ENCODE peak calls at places on chromosome 1, in seven cellular contexts. O, P, F, W, L, R and E are unnamed samples. For H3K4me1 and H3K36me3, the result is how much of the 10 kb centered on the place peaks cover.

GRCh38 chr1:177568702-177569101 is 397.9 kb downstream of the BRINP2 start:
- DNase-seq in O (no peak), P (no peak), F (no peak), W (no peak), L (no peak), R (no peak), E (no peak)

GRCh38 chr1:24201941-24202440 is 14.9 kb upstream of the IFNLR1 start:
- DNase-seq in O (peak), P (peak), F (peak), W (peak), L (peak), R (peak), E (peak)

GRCh38 chr1:11478571-11479374 is at the start of gene DISP3:
- DNase-seq in O (peak), P (peak), F (peak), W (peak), L (peak), R (peak), E (peak)

GRCh38 chr1:222794656-222795474 is 20.0 kb upstream of the DISP1 start:
- DNase-seq in O (no peak), P (no peak), F (no peak), W (peak), L (no peak), R (peak), E (no peak)

GRCh38 chr1:172473302-172473701 is 29.4 kb upstream of the PIGC start:
- DNase-seq in O (no peak), P (no peak), F (no peak), W (no peak), L (no peak), R (no peak), E (no peak)

GRCh38 chr1:18149113-18149641 is 41.6 kb downstream of the IGSF21 start:
- DNase-seq in O (no peak), P (no peak), F (no peak), W (no peak), L (peak), R (peak), E (no peak)

GRCh38 chr1:3717041-3717714 is 35.1 kb upstream of the CCDC27 start:
- DNase-seq in O (no peak), P (no peak), F (no peak), W (no peak), L (no peak), R (no peak), E (no peak)

GRCh38 chr1:212132040-212132439 is 96.5 kb downstream of the DTL start:
- DNase-seq in O (no peak), P (no peak), F (no peak), W (no peak), L (no peak), R (no peak), E (no peak)

GRCh38 chr1:170556910-170557309 is 24.9 kb downstream of the GORAB start:
- DNase-seq in O (no peak), P (no peak), F (no peak), W (no peak), L (no peak), R (no peak), E (no peak)

GRCh38 chr1:143497374-143497747 is 474.4 kb downstream of the FAM72C start:
- DNase-seq in O (peak), P (no peak), F (no peak), W (peak), L (no peak), R (no peak), E (peak)

GRCh38 chr1:152906023-152906565 is 2.3 kb upstream of the IVL start:
- DNase-seq in O (no peak), P (peak), F (no peak), W (no peak), L (no peak), R (peak), E (peak)

DNA sequence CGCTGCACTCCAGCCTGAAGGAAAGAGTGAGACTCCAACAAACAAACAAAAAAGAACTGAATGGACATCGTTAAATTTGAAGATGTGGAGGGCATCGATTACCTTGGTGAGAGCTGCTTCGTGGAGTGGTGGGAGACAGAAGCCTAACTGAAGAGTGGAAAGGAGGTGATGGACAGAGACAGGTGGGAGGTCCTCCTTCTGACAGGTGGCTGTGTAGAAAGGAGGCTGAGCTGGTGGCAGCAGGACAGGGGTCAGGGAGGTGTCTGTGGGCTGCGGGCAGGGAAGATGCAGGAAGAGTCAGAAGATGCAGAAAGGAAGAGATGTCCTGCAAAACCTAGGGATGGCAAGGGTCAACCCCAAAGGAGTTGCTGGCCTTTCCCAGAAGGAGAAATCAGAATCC is 30.5 kb downstream of the C1orf216 start:
- DNase-seq in O (no peak), P (no peak), F (no peak), W (no peak), L (no peak), R (no peak), E (no peak)
- H3K4me1 ChIP-seq in O (under half), P (under half), F (under half), W (under half), L (under half), R (under half), E (under half)

GRCh38 chr1:41488599-41488905 is 4.1 kb upstream of the EDN2 start:
- DNase-seq in O (no peak), P (no peak), F (no peak), W (no peak), L (no peak), R (no peak), E (no peak)

GRCh38 chr1:41486053-41486891 is 1.8 kb upstream of the EDN2 start:
- DNase-seq in O (peak), P (no peak), F (peak), W (peak), L (no peak), R (no peak), E (no peak)

GRCh38 chr1:41485605-41486004 is 1.1 kb upstream of the EDN2 start:
- DNase-seq in O (peak), P (no peak), F (peak), W (peak), L (no peak), R (peak), E (peak)

GRCh38 chr1:41487729-41488598 is 3.5 kb upstream of the EDN2 start:
- DNase-seq in O (peak), P (no peak), F (peak), W (no peak), L (no peak), R (no peak), E (peak)

DNA sequence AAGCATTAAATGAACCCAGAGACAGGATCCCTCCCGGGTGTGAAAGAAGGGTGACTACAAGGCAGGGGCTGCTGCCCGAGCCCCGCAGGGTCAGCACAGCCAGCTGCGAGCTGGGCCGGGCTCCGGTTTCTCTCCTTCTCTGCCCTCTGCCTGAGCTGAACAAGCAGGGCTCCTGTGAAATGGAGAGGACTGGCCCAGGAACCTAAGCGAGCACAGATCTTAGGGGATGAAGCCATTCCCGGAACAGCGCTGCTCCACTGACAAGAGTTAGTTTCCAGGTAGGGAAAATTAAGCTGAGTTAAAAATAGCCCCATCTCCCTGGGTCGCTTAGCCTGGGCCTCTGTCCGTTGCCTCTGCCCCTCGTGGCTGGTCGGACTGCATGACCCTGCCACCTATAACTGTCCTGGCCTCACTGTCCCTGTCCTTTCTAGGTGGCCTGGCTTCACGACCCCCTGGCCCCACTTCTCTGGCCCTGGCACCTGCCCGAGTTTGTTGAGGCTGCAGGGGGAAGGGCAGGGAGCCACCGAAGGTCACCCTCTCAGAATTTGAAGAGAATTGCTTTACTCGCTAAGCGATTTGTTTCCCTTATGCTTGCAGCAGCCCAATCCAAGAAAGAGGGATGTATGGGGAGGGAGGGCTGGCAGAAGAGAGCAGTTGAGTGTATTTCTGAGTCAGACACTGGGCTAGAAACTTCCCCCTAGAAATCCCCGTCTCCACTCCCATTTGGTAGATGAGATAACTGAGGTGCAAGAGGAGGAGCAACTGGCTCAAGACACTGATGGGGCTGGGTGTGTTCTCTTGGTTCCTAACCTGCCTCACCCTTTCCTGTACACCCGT is 2.6 kb upstream of the EDN2 start:
- DNase-seq in O (peak), P (no peak), F (peak), W (no peak), L (no peak), R (no peak), E (peak)
- H3K4me3 ChIP-seq in O (no peak), P (no peak), F (no peak), W (no peak), L (no peak), R (no peak), E (peak)

GRCh38 chr1:228226956-228227791 is 19.3 kb downstream of the OBSCN start:
- DNase-seq in O (peak), P (no peak), F (peak), W (peak), L (no peak), R (peak), E (no peak)

GRCh38 chr1:228231192-228231591 is 23.3 kb downstream of the OBSCN start:
- DNase-seq in O (no peak), P (no peak), F (no peak), W (no peak), L (no peak), R (no peak), E (no peak)

GRCh38 chr1:228225740-228226139 is 17.9 kb downstream of the OBSCN start:
- DNase-seq in O (no peak), P (no peak), F (no peak), W (no peak), L (no peak), R (no peak), E (no peak)

GRCh38 chr1:228226141-228226874 is 18.5 kb downstream of the OBSCN start:
- DNase-seq in O (no peak), P (no peak), F (no peak), W (no peak), L (no peak), R (no peak), E (no peak)

GRCh38 chr1:228228601-228229074 is 20.8 kb downstream of the OBSCN start:
- DNase-seq in O (no peak), P (no peak), F (no peak), W (no peak), L (no peak), R (peak), E (no peak)
- H3K36me3 ChIP-seq in O (under half), P (under half), F (under half), W (under half), L (under half), R (under half), E (under half)

GRCh38 chr1:21936366-21937031 is 611 bp downstream of the HSPG2 start:
- DNase-seq in O (peak), P (no peak), F (peak), W (no peak), L (no peak), R (peak), E (peak)
- H3K4me1 ChIP-seq in O (half or more), P (half or more), F (under half), W (under half), L (half or more), R (half or more), E (under half)

GRCh38 chr1:154502742-154503111 is 515 bp upstream of the SHE start:
- DNase-seq in O (peak), P (no peak), F (no peak), W (no peak), L (no peak), R (no peak), E (no peak)

GRCh38 chr1:154503898-154504297 is 1.7 kb upstream of the SHE start:
- DNase-seq in O (no peak), P (no peak), F (no peak), W (no peak), L (no peak), R (no peak), E (no peak)

GRCh38 chr1:154500533-154500932 is 1.5 kb upstream of the TDRD10 start:
- DNase-seq in O (no peak), P (no peak), F (no peak), W (no peak), L (no peak), R (no peak), E (no peak)

GRCh38 chr1:154501423-154502065 is 475 bp upstream of the TDRD10 start:
- DNase-seq in O (peak), P (no peak), F (peak), W (peak), L (peak), R (no peak), E (peak)

DNA sequence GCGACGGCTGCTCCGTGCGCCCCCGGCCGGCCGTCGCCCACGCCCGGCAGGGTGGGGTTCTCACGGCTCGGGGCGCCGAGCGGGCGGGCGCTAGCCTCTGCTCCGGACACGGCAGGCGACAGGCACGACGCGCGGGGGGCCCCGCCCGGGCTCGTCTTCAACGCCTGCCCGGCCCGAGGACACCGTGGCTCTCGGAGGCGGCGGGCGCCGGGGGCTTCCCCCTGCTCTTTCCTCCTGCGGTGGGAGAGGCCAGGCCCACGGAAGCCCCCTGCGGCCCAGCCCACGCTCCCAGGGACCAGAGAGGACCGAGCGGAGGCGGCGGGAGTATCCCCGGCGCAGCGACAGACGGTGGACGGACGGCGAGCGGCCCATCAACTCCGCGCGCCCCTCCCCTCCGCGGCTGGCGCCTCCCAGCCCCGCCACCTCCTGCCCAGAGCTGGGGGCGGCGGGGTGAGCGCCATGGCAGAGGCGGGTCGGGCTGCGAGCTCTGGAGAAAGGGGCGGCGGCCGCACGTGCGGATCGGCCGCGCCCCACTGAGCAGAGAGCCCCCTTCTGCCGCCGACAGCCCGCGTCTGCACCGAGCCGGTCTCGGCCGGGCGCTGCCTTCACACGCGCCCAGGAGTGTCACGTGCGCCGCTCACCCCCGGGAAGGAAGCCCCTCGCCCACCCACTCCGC is at the start of the genes SHE and TDRD10:
- DNase-seq in O (peak), P (no peak), F (peak), W (peak), L (no peak), R (no peak), E (no peak)
- H3K4me3 ChIP-seq in O (peak), P (no peak), F (no peak), W (peak), L (peak), R (no peak), E (no peak)